ENCODE peak calls at places on chromosomes 16 and 17, in five cellular contexts. B, F, T, Y and S are unnamed samples.

GRCh38 chr17:62910277-62910676 is 55.8 kb upstream of the TANC2 start:
- DNase-seq in B (no peak), F (no peak), T (no peak), Y (no peak), S (no peak)

GRCh38 chr17:48024149-48025039 is 13.2 kb downstream of the COPZ2 start:
- DNase-seq in B (peak), F (no peak), T (no peak), Y (peak), S (peak)

GRCh38 chr16:47780213-47780612 is 319.1 kb downstream of the PHKB start:
- DNase-seq in B (no peak), F (no peak), T (no peak), Y (no peak), S (no peak)

GRCh38 chr16:57698812-57699405 is 4.3 kb downstream of the DRC7 start:
- DNase-seq in B (no peak), F (no peak), T (no peak), Y (no peak), S (no peak)

GRCh38 chr17:30113213-30113612 is 3.4 kb upstream of the NSRP1 start:
- DNase-seq in B (no peak), F (peak), T (peak), Y (no peak), S (no peak)

GRCh38 chr16:51048544-51048943 is 102.5 kb downstream of the SALL1 start:
- DNase-seq in B (peak), F (no peak), T (no peak), Y (no peak), S (no peak)

GRCh38 chr17:72334205-72334604 is 213.4 kb downstream of the SOX9 start:
- DNase-seq in B (no peak), F (no peak), T (no peak), Y (no peak), S (no peak)

GRCh38 chr16:11155284-11155806 is 100.7 kb downstream of the SOCS1 start:
- DNase-seq in B (peak), F (no peak), T (no peak), Y (no peak), S (no peak)

GRCh38 chr16:68592466-68593337 is 52.4 kb upstream of the CDH3 start:
- DNase-seq in B (no peak), F (no peak), T (peak), Y (no peak), S (peak)

GRCh38 chr16:77696149-77696548 is 26.2 kb upstream of the NUDT7 start:
- DNase-seq in B (no peak), F (no peak), T (no peak), Y (no peak), S (no peak)

GRCh38 chr16:56477096-56477878 is 25.9 kb downstream of the OGFOD1 start:
- DNase-seq in B (no peak), F (no peak), T (peak), Y (no peak), S (no peak)

GRCh38 chr17:38591759-38592241 is 14.0 kb downstream of the SRCIN1 start:
- DNase-seq in B (no peak), F (no peak), T (no peak), Y (no peak), S (no peak)

GRCh38 chr17:9935408-9935807 is 30.3 kb upstream of the RCVRN start:
- DNase-seq in B (no peak), F (no peak), T (no peak), Y (no peak), S (no peak)

GRCh38 chr16:84922351-84923135 is 88.8 kb downstream of the ZDHHC7 start:
- DNase-seq in B (no peak), F (no peak), T (peak), Y (no peak), S (no peak)

GRCh38 chr17:49580055-49580721 is 4.5 kb downstream of the NXPH3 start:
- DNase-seq in B (no peak), F (no peak), T (no peak), Y (no peak), S (no peak)

GRCh38 chr17:2174471-2175293 is 119.8 kb downstream of the HIC1 start:
- DNase-seq in B (no peak), F (no peak), T (peak), Y (no peak), S (peak)

GRCh38 chr17:13957636-13958035 is 111.7 kb upstream of the COX10 start:
- DNase-seq in B (no peak), F (no peak), T (no peak), Y (no peak), S (no peak)

GRCh38 chr16:20897897-20898296 is 2.3 kb downstream of the DCUN1D3 start:
- DNase-seq in B (no peak), F (no peak), T (no peak), Y (no peak), S (peak)

GRCh38 chr17:65564793-65565192 is 3.3 kb upstream of the AXIN2 start:
- DNase-seq in B (no peak), F (no peak), T (peak), Y (no peak), S (no peak)

GRCh38 chr16:27844826-27845225 is 218.7 kb downstream of the GSG1L start:
- DNase-seq in B (no peak), F (no peak), T (no peak), Y (no peak), S (no peak)

GRCh38 chr16:86924537-86924936 is 346.2 kb downstream of the FOXL1 start:
- DNase-seq in B (no peak), F (no peak), T (no peak), Y (no peak), S (no peak)

GRCh38 chr16:56609463-56609921 is 1.1 kb downstream of the MT2A start:
- DNase-seq in B (no peak), F (peak), T (peak), Y (no peak), S (no peak)

GRCh38 chr17:39027037-39027436 is 59.8 kb upstream of the FBXO47 start:
- DNase-seq in B (peak), F (no peak), T (no peak), Y (peak), S (peak)

GRCh38 chr17:79038545-79039135 is 14.7 kb downstream of the C1QTNF1 start:
- DNase-seq in B (no peak), F (no peak), T (no peak), Y (no peak), S (no peak)

GRCh38 chr17:57458718-57459285 is 202.5 kb downstream of the MSI2 start:
- DNase-seq in B (no peak), F (no peak), T (no peak), Y (no peak), S (no peak)

GRCh38 chr17:37506678-37507077 is 17.0 kb downstream of the DUSP14 start:
- DNase-seq in B (peak), F (no peak), T (peak), Y (peak), S (peak)

GRCh38 chr17:44607836-44608690 is 48.2 kb upstream of the MEIOC start:
- DNase-seq in B (no peak), F (no peak), T (peak), Y (no peak), S (peak)

GRCh38 chr17:66343531-66344078 is 41.2 kb downstream of the PRKCA start:
- DNase-seq in B (peak), F (no peak), T (peak), Y (no peak), S (no peak)

GRCh38 chr17:82565551-82565950 is 46.0 kb downstream of the FOXK2 start:
- DNase-seq in B (no peak), F (no peak), T (no peak), Y (no peak), S (no peak)

GRCh38 chr16:74748710-74749073 is 25.9 kb downstream of the FA2H start:
- DNase-seq in B (no peak), F (no peak), T (no peak), Y (no peak), S (no peak)

GRCh38 chr16:4266372-4266771 is 6.5 kb downstream of the TFAP4 start:
- DNase-seq in B (peak), F (no peak), T (peak), Y (peak), S (peak)

GRCh38 chr16:89084814-89085612 is 8.6 kb upstream of the ACSF3 start:
- DNase-seq in B (no peak), F (no peak), T (no peak), Y (no peak), S (no peak)

GRCh38 chr17:61487161-61487654 is 35.0 kb downstream of the TBX4 start:
- DNase-seq in B (no peak), F (no peak), T (no peak), Y (no peak), S (no peak)

GRCh38 chr17:48002920-48003685 is 32.2 kb downstream of the CDK5RAP3 start:
- DNase-seq in B (no peak), F (no peak), T (no peak), Y (peak), S (peak)

GRCh38 chr16:12300946-12301500 is 324.5 kb downstream of the SNX29 start:
- DNase-seq in B (no peak), F (no peak), T (no peak), Y (no peak), S (no peak)

GRCh38 chr16:79651363-79651762 is 50.8 kb upstream of the MAF start:
- DNase-seq in B (no peak), F (no peak), T (no peak), Y (no peak), S (no peak)

GRCh38 chr17:77509599-77509998 is 368.8 kb downstream of the SEC14L1 start:
- DNase-seq in B (no peak), F (no peak), T (no peak), Y (no peak), S (no peak)

GRCh38 chr17:77511514-77512061 is 370.8 kb downstream of the SEC14L1 start:
- DNase-seq in B (no peak), F (no peak), T (no peak), Y (no peak), S (no peak)

GRCh38 chr17:77509089-77509488 is 368.3 kb downstream of the SEC14L1 start:
- DNase-seq in B (no peak), F (no peak), T (no peak), Y (no peak), S (no peak)

GRCh38 chr17:77512062-77512946 is 371.5 kb downstream of the SEC14L1 start:
- DNase-seq in B (no peak), F (no peak), T (peak), Y (no peak), S (no peak)

GRCh38 chr17:77510133-77510796 is 369.5 kb downstream of the SEC14L1 start:
- DNase-seq in B (no peak), F (no peak), T (no peak), Y (no peak), S (no peak)
- TF ChIP-seq EZH2 in B (no peak), F (no peak), T (no peak), Y (no peak), S (no peak)

DNA sequence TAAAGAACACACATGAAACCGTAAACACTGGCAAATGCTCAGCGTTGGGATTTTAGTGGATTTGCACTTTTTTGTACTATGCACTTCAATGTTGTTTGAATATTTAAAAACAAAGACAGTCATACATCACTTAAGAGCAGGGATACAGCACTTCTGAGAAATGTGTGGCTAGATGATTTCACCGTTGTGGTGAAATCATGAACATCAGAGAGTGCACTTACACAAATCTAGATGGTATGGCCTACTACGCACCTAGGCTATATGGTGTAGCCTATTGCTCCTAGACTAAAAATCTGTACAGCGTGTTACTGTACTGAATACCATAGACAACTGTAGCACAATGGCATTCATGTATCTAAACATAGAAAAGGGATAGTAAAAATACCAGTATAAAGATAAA is 37.6 kb upstream of the CNEP1R1 start:
- DNase-seq in B (no peak), F (no peak), T (no peak), Y (no peak), S (no peak)
- H3K27ac ChIP-seq in B (no peak), F (no peak), T (no peak), Y (no peak), S (no peak)

GRCh38 chr17:80832266-80832676 is 159.4 kb upstream of the CHMP6 start:
- DNase-seq in B (peak), F (no peak), T (no peak), Y (no peak), S (peak)
- TF ChIP-seq CREB1 in B (no peak), F (no peak), T (no peak), Y (no peak), S (no peak)

GRCh38 chr16:54934536-54935410 is 4.1 kb downstream of the IRX5 start:
- DNase-seq in B (no peak), F (no peak), T (no peak), Y (peak), S (peak)
- TF ChIP-seq EZH2 in B (no peak), F (no peak), T (peak), Y (peak), S (peak)

GRCh38 chr17:34255841-34256240 is 756 bp downstream of the CCL2 start:
- DNase-seq in B (no peak), F (no peak), T (no peak), Y (no peak), S (no peak)
- H3K27ac ChIP-seq in B (no peak), F (no peak), T (no peak), Y (no peak), S (peak)